ENCODE peak calls at places on chromosomes 4 and X, in seven cellular contexts. H is H1, T is K562, Z is GM12892, B is HepG2, U is SK-N-SH, R is GM12878. Q is an unnamed sample.

GRCh38 chr4:48698029-48698901 is 81.8 kb downstream of the FRYL start:
- DNase-seq in H (no peak), T (peak), Z (no peak), B (peak), U (no peak), R (no peak), Q (no peak)

GRCh38 chrX:129565046-129565649 is 25.1 kb downstream of the OCRL start:
- DNase-seq in H (no peak), T (no peak), Z (no peak), B (no peak), U (no peak), R (no peak), Q (no peak)

GRCh38 chrX:8042304-8042703 is 115.1 kb upstream of the PNPLA4 start:
- DNase-seq in H (no peak), T (no peak), Z (no peak), B (peak), U (peak), R (no peak), Q (no peak)

GRCh38 chrX:123899701-123900100 is 39.8 kb downstream of the XIAP start:
- DNase-seq in H (no peak), T (no peak), Z (no peak), B (no peak), U (no peak), R (no peak), Q (no peak)

GRCh38 chr4:153148796-153149195 is 55.4 kb upstream of the TRIM2 start:
- DNase-seq in H (no peak), T (no peak), Z (no peak), B (no peak), U (no peak), R (no peak), Q (no peak)

GRCh38 chrX:134172588-134173259 is 64.3 kb upstream of the CCDC160 start:
- DNase-seq in H (no peak), T (no peak), Z (no peak), B (no peak), U (peak), R (no peak), Q (no peak)

GRCh38 chr4:80710748-80711451 is 319.6 kb upstream of the BMP3 start:
- DNase-seq in H (no peak), T (no peak), Z (no peak), B (no peak), U (no peak), R (no peak), Q (no peak)

GRCh38 chrX:42220722-42221121 is 297.4 kb upstream of the CASK start:
- DNase-seq in H (no peak), T (no peak), Z (no peak), B (no peak), U (no peak), R (no peak), Q (no peak)

GRCh38 chr4:165621983-165622382 is 243.2 kb downstream of the CPE start:
- DNase-seq in H (no peak), T (no peak), Z (no peak), B (no peak), U (no peak), R (no peak), Q (no peak)

GRCh38 chr4:55296076-55296475 is 50.0 kb upstream of the SRD5A3 start:
- DNase-seq in H (no peak), T (no peak), Z (no peak), B (no peak), U (no peak), R (no peak), Q (no peak)

GRCh38 chrX:118502121-118502794 is 6.6 kb downstream of the DOCK11 start:
- DNase-seq in H (no peak), T (no peak), Z (no peak), B (no peak), U (no peak), R (no peak), Q (no peak)

GRCh38 chr4:137952116-137952515 is 290.0 kb downstream of the SLC7A11 start:
- DNase-seq in H (no peak), T (no peak), Z (no peak), B (no peak), U (no peak), R (no peak), Q (no peak)

GRCh38 chr4:146522862-146523205 is 1.1 kb upstream of the SLC10A7 start:
- DNase-seq in H (no peak), T (no peak), Z (no peak), B (peak), U (no peak), R (no peak), Q (peak)

GRCh38 chrX:132023117-132023895 is at the start of gene STK26:
- DNase-seq in H (peak), T (peak), Z (peak), B (peak), U (peak), R (no peak), Q (peak)

GRCh38 chr4:2829321-2829932 is 14.2 kb upstream of the ADD1 start:
- DNase-seq in H (no peak), T (no peak), Z (peak), B (no peak), U (peak), R (no peak), Q (peak)

GRCh38 chrX:77014655-77015377 is 432.4 kb upstream of the FGF16 start:
- DNase-seq in H (peak), T (peak), Z (no peak), B (peak), U (peak), R (no peak), Q (no peak)

GRCh38 chr4:54400188-54400587 is 171.1 kb downstream of the PDGFRA start:
- DNase-seq in H (no peak), T (no peak), Z (no peak), B (no peak), U (no peak), R (no peak), Q (no peak)

GRCh38 chr4:77022581-77023133 is 53.1 kb downstream of the CCNI start:
- DNase-seq in H (no peak), T (no peak), Z (no peak), B (no peak), U (peak), R (no peak), Q (no peak)

GRCh38 chr4:164438321-164438720 is 315.6 kb upstream of the SMIM31 start:
- DNase-seq in H (no peak), T (no peak), Z (no peak), B (no peak), U (no peak), R (no peak), Q (no peak)

GRCh38 chr4:67809502-67809901 is 55.3 kb upstream of the GNRHR start:
- DNase-seq in H (no peak), T (no peak), Z (no peak), B (peak), U (no peak), R (no peak), Q (no peak)

GRCh38 chrX:21373637-21374162 is 518 bp upstream of the CNKSR2 start:
- DNase-seq in H (no peak), T (no peak), Z (no peak), B (no peak), U (no peak), R (no peak), Q (no peak)

GRCh38 chrX:74423289-74423985 is 2.1 kb downstream of the SLC16A2 start:
- DNase-seq in H (no peak), T (no peak), Z (no peak), B (no peak), U (no peak), R (no peak), Q (no peak)

GRCh38 chrX:104306180-104306579 is 51.4 kb upstream of the ESX1 start:
- DNase-seq in H (no peak), T (no peak), Z (no peak), B (no peak), U (no peak), R (no peak), Q (no peak)

GRCh38 chr4:15234585-15235126 is 193.2 kb upstream of the C1QTNF7 start:
- DNase-seq in H (no peak), T (no peak), Z (no peak), B (no peak), U (no peak), R (no peak), Q (no peak)

GRCh38 chr4:100348472-100348871 is 158.2 kb upstream of the DDIT4L start:
- DNase-seq in H (no peak), T (no peak), Z (no peak), B (peak), U (no peak), R (no peak), Q (no peak)

GRCh38 chrX:10444204-10444603 is 176.2 kb downstream of the MID1 start:
- DNase-seq in H (no peak), T (no peak), Z (no peak), B (peak), U (no peak), R (no peak), Q (no peak)

GRCh38 chr4:88860594-88860993 is 163.0 kb upstream of the NAP1L5 start:
- DNase-seq in H (no peak), T (no peak), Z (no peak), B (no peak), U (no peak), R (no peak), Q (no peak)

GRCh38 chrX:40099046-40099968 is 1.5 kb upstream of the BCOR start:
- DNase-seq in H (peak), T (peak), Z (peak), B (no peak), U (peak), R (peak), Q (no peak)

DNA sequence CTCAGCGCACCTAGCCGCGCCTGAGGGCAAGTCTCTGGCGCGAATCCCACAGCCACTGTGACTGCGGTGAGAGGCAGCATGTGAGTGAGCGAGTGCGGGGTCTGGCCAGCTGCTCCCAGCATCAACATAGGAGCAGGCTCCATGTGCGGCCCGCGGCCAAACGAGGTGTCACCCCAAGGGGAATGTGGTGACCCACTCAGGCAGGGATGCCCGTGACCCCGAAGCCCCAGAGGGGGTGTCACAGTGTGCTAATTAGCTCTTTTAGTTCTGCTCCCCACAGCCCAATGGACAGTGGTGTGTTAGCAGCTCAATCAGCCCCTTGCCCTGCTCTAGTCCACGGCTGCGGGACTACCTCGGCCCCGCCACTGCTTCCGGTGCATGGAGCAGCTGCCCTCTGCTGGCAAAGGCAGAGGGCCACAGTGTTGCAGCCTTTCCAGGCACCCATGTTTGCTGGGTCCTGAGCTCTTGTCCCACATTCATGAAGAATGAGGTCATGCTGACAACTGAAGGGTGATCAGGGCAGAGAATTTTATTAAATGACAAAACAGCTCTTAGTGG is 61.4 kb downstream of the AGA start:
- DNase-seq in H (peak), T (peak), Z (no peak), B (peak), U (peak), R (no peak), Q (no peak)
- TF ChIP-seq TAF1 in H (no peak), T (no peak), Z (no peak), B (no peak), U (no peak), R (no peak), Q (no peak)

DNA sequence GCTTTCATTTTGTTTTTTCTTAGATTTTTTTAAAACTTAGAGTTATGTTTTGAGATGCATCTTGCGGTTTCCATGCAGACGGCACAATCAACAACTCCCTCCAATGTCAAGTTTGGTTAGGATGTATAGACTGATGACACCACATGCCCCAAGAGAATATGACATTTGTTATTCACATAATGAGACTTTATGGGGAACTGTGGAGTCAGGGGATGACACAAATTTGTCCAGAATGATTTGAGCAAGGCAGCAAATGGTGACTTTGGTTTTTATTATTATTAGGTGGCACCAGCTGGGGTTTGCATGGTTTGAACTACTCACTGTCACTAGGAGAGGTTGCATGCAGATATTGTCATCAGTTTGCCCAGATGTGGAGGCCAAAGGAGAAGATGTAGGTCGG is 461.8 kb upstream of the PRKX start:
- DNase-seq in H (no peak), T (no peak), Z (no peak), B (no peak), U (no peak), R (no peak), Q (no peak)
- TF ChIP-seq TAF1 in H (no peak), T (no peak), Z (no peak), B (no peak), U (no peak), R (no peak), Q (no peak)

DNA sequence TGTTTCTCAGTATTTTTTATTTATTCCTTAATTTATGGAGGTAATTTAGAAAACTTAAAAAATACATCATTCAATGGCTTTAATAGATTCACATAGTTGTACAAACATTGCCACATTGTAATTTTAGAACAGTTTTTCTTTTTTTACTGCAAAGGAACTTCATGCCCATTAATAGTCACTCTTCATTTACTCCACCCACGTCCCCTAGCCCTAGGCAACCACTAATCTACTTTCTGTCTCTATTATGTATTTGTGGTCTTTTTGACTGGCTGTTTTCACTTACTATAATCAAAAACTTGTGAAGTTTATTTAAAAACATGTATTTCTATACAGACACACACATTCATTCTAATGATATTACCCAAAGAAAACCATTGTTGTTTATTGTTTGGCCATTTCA is 664.8 kb downstream of the GRID2 start:
- DNase-seq in H (no peak), T (no peak), Z (no peak), B (no peak), U (no peak), R (no peak), Q (no peak)
- TF ChIP-seq TAF1 in H (no peak), T (no peak), Z (no peak), B (no peak), U (no peak), R (no peak), Q (no peak)

GRCh38 chr4:187157380-187157958 is 433.8 kb upstream of the FAT1 start:
- DNase-seq in H (no peak), T (peak), Z (no peak), B (no peak), U (no peak), R (no peak), Q (no peak)
- TF ChIP-seq TAF1 in H (no peak), T (no peak), Z (no peak), B (no peak), U (no peak), R (no peak), Q (no peak)